ENCODE peak calls at places on chromosomes 12 and 14, in seven cellular contexts. V is left ventricle myocardium inferior; R is pancreas; U is substantia nigra; E is H1; Q is cardiac muscle cell; H is CD8-positive, alpha-beta T cell. B is an unnamed sample.

GRCh38 chr14:102813691-102814090 is 36.4 kb downstream of the TRAF3 start:
- DNase-seq in V (no peak), E (no peak), U (no peak), R (no peak), Q (no peak), H (no peak), B (no peak)

GRCh38 chr14:39169541-39169900 is 612 bp downstream of the TRAPPC6B start:
- DNase-seq in R (peak), Q (no peak), H (no peak), U (no peak), E (no peak), V (no peak), B (no peak)

GRCh38 chr12:81077329-81077685 is 572 bp upstream of the ACSS3 start:
- DNase-seq in U (no peak), R (no peak), H (no peak), E (no peak), V (peak), Q (peak), B (peak)

GRCh38 chr12:10331642-10332239 is 24.1 kb downstream of the KLRD1 start:
- DNase-seq in U (no peak), E (no peak), V (no peak), R (no peak), H (no peak), Q (peak), B (no peak)

GRCh38 chr14:92747701-92748258 is 647 bp downstream of the LGMN start:
- DNase-seq in Q (peak), R (no peak), E (no peak), H (no peak), U (no peak), V (no peak), B (no peak)

GRCh38 chr12:84807249-84807648 is 105.3 kb downstream of the SLC6A15 start:
- DNase-seq in R (no peak), Q (no peak), E (no peak), H (no peak), V (no peak), U (no peak), B (no peak)

GRCh38 chr12:102118874-102119273 is 1.0 kb downstream of the NUP37 start:
- DNase-seq in U (no peak), V (no peak), R (no peak), E (no peak), Q (no peak), H (no peak), B (no peak)

GRCh38 chr14:64671591-64671990 is 32.6 kb upstream of the PLEKHG3 start:
- DNase-seq in E (no peak), V (no peak), U (no peak), Q (peak), H (no peak), R (no peak), B (no peak)

GRCh38 chr12:113276946-113277500 is 55.8 kb downstream of the TPCN1 start:
- DNase-seq in U (no peak), H (no peak), R (no peak), E (no peak), V (peak), Q (no peak), B (no peak)

GRCh38 chr12:62191747-62192485 is 68.3 kb upstream of the USP15 start:
- DNase-seq in H (no peak), E (peak), R (no peak), U (no peak), Q (peak), V (no peak), B (peak)

GRCh38 chr12:16358896-16359295 is 11.5 kb downstream of the MGST1 start:
- DNase-seq in H (no peak), Q (no peak), U (no peak), R (no peak), V (no peak), E (no peak), B (no peak)

GRCh38 chr12:120710805-120711296 is 593 bp downstream of the UNC119B start:
- DNase-seq in R (no peak), Q (peak), E (peak), V (no peak), H (peak), U (no peak), B (peak)

GRCh38 chr14:55074662-55075061 is 23.2 kb downstream of the MAPK1IP1L start:
- DNase-seq in U (no peak), R (no peak), Q (peak), H (no peak), V (no peak), E (peak), B (no peak)

GRCh38 chr12:4269279-4269991 is 4.1 kb upstream of the CCND2 start:
- DNase-seq in E (peak), V (peak), U (no peak), Q (peak), R (peak), H (peak), B (peak)
- H3K27ac ChIP-seq in E (no peak), V (peak), U (peak), Q (no peak), R (peak), H (peak), B (peak)

DNA sequence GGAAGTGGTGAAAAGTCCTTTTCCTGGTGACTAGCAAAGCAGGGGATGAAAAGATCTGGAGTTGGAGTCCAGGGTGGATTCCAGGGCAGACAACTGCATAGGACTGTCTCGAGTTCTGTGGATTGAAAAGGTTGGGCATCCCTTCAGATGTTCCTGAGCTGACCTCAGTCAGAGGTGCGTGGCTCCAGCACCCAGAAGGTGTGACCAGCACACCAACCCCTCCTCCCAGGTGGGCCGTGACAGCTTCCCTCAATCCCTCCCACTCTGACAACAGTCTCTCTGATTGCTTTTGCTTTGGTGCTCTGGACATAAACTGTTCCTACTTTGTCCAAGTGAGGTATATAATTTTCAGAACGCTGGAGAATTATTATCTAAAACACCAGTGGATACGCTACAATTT is 88.1 kb downstream of the DAD1 start:
- DNase-seq in Q (no peak), V (no peak), E (no peak), R (no peak), U (no peak), H (no peak), B (no peak)
- H3K27ac ChIP-seq in Q (no peak), V (peak), E (no peak), R (no peak), U (no peak), H (peak), B (no peak)

GRCh38 chr12:131860472-131861260 is 32.5 kb downstream of the MMP17 start:
- DNase-seq in E (no peak), Q (no peak), U (no peak), H (no peak), V (peak), R (no peak), B (no peak)
- H3K27ac ChIP-seq in E (peak), Q (no peak), U (no peak), H (no peak), V (peak), R (no peak), B (no peak)

DNA sequence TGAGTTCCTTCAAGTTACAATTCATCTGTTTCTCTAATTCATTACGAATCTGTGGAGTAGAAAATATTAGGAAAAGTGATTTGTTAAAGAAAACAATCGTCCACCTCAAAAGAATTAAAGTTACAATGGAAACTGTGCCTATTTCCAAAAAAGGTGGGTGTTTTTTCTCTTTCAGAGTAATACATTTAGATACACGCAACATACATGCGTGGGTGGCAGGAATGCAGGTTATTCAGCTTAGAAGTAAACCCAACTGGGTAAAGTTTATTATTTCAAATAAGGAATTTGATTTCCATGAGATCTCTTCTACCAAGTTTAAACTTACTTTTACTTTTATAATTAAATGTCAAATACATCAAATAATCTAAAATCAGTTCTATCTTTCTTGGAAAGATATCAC is 52.2 kb downstream of the SSH1 start:
- DNase-seq in H (no peak), U (no peak), V (no peak), R (no peak), Q (no peak), E (no peak), B (no peak)
- H3K27ac ChIP-seq in H (no peak), U (no peak), V (peak), R (no peak), Q (peak), E (no peak), B (peak)

DNA sequence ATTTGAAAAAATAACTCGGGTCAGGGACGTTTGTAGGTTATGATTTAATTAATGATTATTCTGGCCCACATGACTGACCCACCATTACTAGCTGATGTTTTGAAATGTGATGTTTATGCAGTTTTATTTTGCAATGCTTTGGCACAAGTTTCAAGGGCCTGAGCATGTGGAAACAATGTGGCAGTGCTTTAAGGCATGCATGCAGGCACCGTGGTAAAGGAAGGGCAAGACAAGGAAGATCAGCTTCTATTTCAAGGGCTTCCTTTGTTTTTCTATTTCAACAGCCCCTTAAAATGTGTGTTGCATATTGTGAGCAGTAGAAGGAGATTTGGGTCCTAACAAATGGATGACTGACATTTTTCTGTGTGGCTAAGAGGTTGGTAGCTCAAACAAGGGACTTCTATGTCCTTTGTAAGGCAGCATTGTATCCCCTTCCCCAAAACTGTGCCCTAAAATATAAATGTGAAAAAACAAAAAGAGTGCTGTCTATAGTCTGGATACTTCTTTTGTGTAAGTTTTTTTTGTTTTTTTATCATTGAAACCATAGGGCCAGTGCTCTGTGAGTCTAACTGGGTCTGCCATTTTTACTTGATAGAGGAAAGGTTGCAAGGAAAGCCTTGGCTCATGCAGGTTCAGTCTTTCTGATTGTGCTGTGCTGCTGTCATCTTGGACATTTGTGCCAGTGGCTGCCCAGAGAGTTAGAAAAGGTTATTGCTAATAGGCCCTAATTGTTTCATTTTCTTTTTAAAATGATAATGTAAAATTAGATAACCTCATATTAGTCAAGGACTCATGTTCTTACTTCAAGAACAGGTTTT is 103.5 kb downstream of the FGD4 start:
- DNase-seq in R (peak), V (no peak), E (no peak), U (no peak), Q (no peak), H (no peak), B (peak)
- H3K27ac ChIP-seq in R (peak), V (peak), E (no peak), U (peak), Q (peak), H (no peak), B (peak)

DNA sequence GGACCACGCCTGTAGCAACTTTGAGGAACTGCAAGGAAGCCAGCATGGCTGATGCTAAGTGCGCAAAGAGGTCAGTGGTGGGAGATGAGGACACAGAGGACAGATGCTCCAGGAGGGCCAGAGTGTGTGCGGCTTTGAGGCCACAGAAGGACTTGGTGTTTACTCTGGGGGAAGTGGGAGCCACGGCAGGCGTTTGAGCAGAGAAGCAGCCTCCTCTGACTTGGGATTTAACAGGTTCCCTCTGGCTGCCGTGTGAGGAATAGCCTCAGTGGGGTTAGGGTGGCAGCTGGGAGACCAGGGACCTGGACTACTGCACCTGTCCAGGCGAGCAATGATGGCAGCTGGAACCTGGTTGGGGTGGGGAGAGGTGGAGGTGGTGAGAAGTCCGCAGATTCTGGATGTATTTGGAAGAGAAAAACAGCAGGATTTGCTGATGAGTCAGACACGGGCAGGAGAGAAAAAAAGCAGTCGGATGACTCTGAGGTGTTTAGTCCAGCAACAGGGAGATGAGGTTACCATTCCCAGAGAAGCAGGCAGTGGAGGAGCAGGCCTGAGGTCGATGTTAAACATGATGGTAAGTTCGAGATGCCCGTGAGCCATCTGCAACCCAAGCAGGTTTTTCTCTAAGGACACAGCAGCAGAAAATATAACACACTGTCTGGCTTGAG is 143.5 kb downstream of the SCARB1 start:
- DNase-seq in Q (no peak), U (no peak), E (no peak), V (no peak), H (no peak), R (no peak), B (peak)
- H3K27ac ChIP-seq in Q (no peak), U (peak), E (no peak), V (peak), H (no peak), R (peak), B (peak)

B was measured in uterus.